ENCODE peak calls at places on chromosomes 16 and 17, in seven cellular contexts. S is HL-60; O is posterior vena cava; F is stimulated activated CD4-positive, alpha-beta T cell treated with anti-CD3 and anti-CD28 coated beads, Interleukin-4, amount 100 ng/mL, for 24 hours; H is fibroblast of mammary gland; N is type B pancreatic cell; G is NCI-H748 treated with DMSO at 0.1 percent for 48 hours. I is an unnamed sample.

GRCh38 chr17:75317671-75318070 is 28.4 kb upstream of the SLC25A19 start:
- DNase-seq in N (no peak), S (no peak), O (no peak), F (no peak), H (no peak), G (no peak), I (no peak)

GRCh38 chr16:70746708-70747424 is 54.1 kb downstream of the VAC14 start:
- DNase-seq in H (peak; percentile 96), O (peak; percentile 89), G (no peak), S (peak; percentile 67), N (no peak), F (no peak), I (no peak)

GRCh38 chr17:34761646-34762045 is 182.3 kb downstream of the TMEM132E start:
- DNase-seq in G (no peak), O (no peak), S (no peak), F (no peak), H (no peak), N (no peak), I (no peak)

GRCh38 chr17:74280093-74280513 is 6.1 kb downstream of the DNAI2 start:
- DNase-seq in F (peak; percentile 65), N (no peak), O (no peak), H (no peak), S (no peak), G (no peak), I (no peak)

GRCh38 chr17:79043931-79044320 is 20.0 kb downstream of the C1QTNF1 start:
- DNase-seq in G (no peak), S (no peak), O (peak; percentile 76), N (no peak), F (no peak), H (no peak), I (no peak)

GRCh38 chr17:68198931-68199836 is 48.7 kb upstream of the AMZ2 start:
- DNase-seq in F (peak; percentile 43), G (peak; percentile 26), N (no peak), O (no peak), H (no peak), S (no peak), I (peak; percentile 36)

GRCh38 chr17:69326302-69327059 is 452 bp downstream of the ABCA5 start:
- DNase-seq in G (no peak), N (no peak), F (peak; percentile 19), S (peak; percentile 2), H (peak; percentile 28), O (no peak), I (peak; percentile 44)

GRCh38 chr17:8116779-8117178 is 1.5 kb downstream of the ALOXE3 start:
- DNase-seq in O (no peak), S (no peak), H (no peak), N (no peak), G (no peak), F (no peak), I (no peak)

GRCh38 chr16:69367980-69368379 is 16.4 kb upstream of the TMED6 start:
- DNase-seq in N (no peak), S (no peak), O (no peak), G (no peak), H (peak; percentile 56), F (no peak), I (no peak)

GRCh38 chr16:10812352-10813122 is 6.1 kb downstream of the TVP23A start:
- DNase-seq in F (no peak), G (no peak), H (no peak), O (peak; percentile 50), S (no peak), N (no peak), I (no peak)

GRCh38 chr17:80968602-80969029 is 23.0 kb upstream of the CHMP6 start:
- DNase-seq in S (no peak), G (no peak), O (no peak), F (no peak), H (no peak), N (no peak), I (peak; percentile 45)

GRCh38 chr16:12601290-12601900 is 202.3 kb downstream of the CPPED1 start:
- DNase-seq in S (no peak), G (no peak), H (no peak), F (no peak), N (no peak), O (peak; percentile 74), I (no peak)

GRCh38 chr16:46884513-46885293 is 541 bp downstream of the GPT2 start:
- DNase-seq in O (no peak), F (peak; percentile 15), G (no peak), S (no peak), N (no peak), H (no peak), I (no peak)

GRCh38 chr16:57358527-57359095 is at the start of gene CCL22:
- DNase-seq in S (no peak), H (no peak), G (no peak), F (no peak), O (peak; percentile 29), N (no peak), I (no peak)

GRCh38 chr16:67648088-67648763 is 3.3 kb downstream of the CARMIL2 start:
- DNase-seq in O (no peak), N (no peak), F (no peak), H (no peak), S (no peak), G (no peak), I (no peak)

GRCh38 chr17:19876524-19877161 is 8.9 kb upstream of the ULK2 start:
- DNase-seq in F (no peak), N (no peak), S (no peak), G (no peak), O (peak; percentile 88), H (no peak), I (no peak)

GRCh38 chr16:69199382-69199781 is 12.4 kb downstream of the SNTB2 start:
- DNase-seq in S (peak; percentile 59), F (no peak), O (no peak), H (peak; percentile 94), N (no peak), G (no peak), I (no peak)

GRCh38 chr16:842061-842476 is 41.5 kb upstream of the GNG13 start:
- DNase-seq in O (no peak), F (no peak), H (peak; percentile 7), G (no peak), N (no peak), S (no peak), I (no peak)

GRCh38 chr17:3812284-3812683 is 11.3 kb upstream of the ITGAE start:
- DNase-seq in G (no peak), O (peak; percentile 54), N (no peak), S (no peak), H (no peak), F (no peak), I (no peak)

GRCh38 chr17:77471984-77472836 is 331.4 kb downstream of the SEC14L1 start:
- DNase-seq in F (peak; percentile 56), G (no peak), N (no peak), O (no peak), S (peak; percentile 22), H (peak; percentile 71), I (peak; percentile 88)

GRCh38 chr17:18093616-18094408 is 6.1 kb downstream of the DRG2 start:
- DNase-seq in G (no peak), F (no peak), N (no peak), S (no peak), H (peak; percentile 85), O (no peak), I (no peak)

GRCh38 chr16:50696575-50697420 is 3.4 kb downstream of the NOD2 start:
- DNase-seq in O (peak; percentile 96), F (peak; percentile 62), G (no peak), S (peak; percentile 77), N (no peak), H (peak; percentile 81), I (no peak)

GRCh38 chr16:74667215-74667765 is 613 bp upstream of the RFWD3 start:
- DNase-seq in H (no peak), G (no peak), O (no peak), S (no peak), N (no peak), F (peak; percentile 27), I (no peak)

GRCh38 chr16:65117701-65118448 is 4.0 kb downstream of the CDH11 start:
- DNase-seq in G (peak; percentile 38), H (peak; percentile 87), F (peak; percentile 25), O (peak; percentile 81), N (peak; percentile 80), S (peak; percentile 30), I (peak; percentile 75)

I was measured in NCI-H1105 treated with DMSO at 0.1 percent for 48 hours.